ENCODE peak calls at places on chromosomes 11 and 22, in five cellular contexts. O, N, J, H and D are unnamed samples.

GRCh38 chr11:72014761-72015320 is 16.1 kb downstream of the IL18BP start:
- DNase-seq in J (no peak), H (no peak), N (no peak), O (no peak), D (no peak)

GRCh38 chr11:118142081-118142480 is 10.5 kb downstream of the SCN4B start:
- DNase-seq in O (no peak), H (no peak), J (no peak), N (no peak), D (no peak)

GRCh38 chr22:39724390-39724789 is 153.8 kb downstream of the CACNA1I start:
- DNase-seq in J (peak), N (no peak), H (peak), O (no peak), D (no peak)

GRCh38 chr11:113384551-113384950 is 3.0 kb upstream of the ANKK1 start:
- DNase-seq in H (no peak), O (no peak), N (no peak), J (no peak), D (no peak)

GRCh38 chr11:131534611-131535010 is 164.2 kb downstream of the NTM start:
- DNase-seq in N (no peak), H (no peak), O (no peak), J (no peak), D (no peak)

GRCh38 chr22:36022162-36022561 is 6.5 kb downstream of the RBFOX2 start:
- DNase-seq in J (no peak), O (no peak), H (no peak), N (no peak), D (no peak)

GRCh38 chr22:27975381-27976013 is 56.4 kb upstream of the PITPNB start:
- DNase-seq in H (no peak), N (no peak), O (no peak), J (no peak), D (no peak)

GRCh38 chr22:48432721-48433518 is 1394.8 kb downstream of the BRD1 start:
- DNase-seq in N (no peak), J (no peak), O (no peak), H (no peak), D (no peak)

GRCh38 chr11:47991266-47991830 is 11.0 kb downstream of the PTPRJ start:
- DNase-seq in O (no peak), H (no peak), N (peak), J (no peak), D (no peak)

GRCh38 chr22:25054943-25055511 is 102.5 kb downstream of the KIAA1671 start:
- DNase-seq in O (peak), N (no peak), H (no peak), J (no peak), D (no peak)

GRCh38 chr11:119405986-119406385 is 17.0 kb downstream of the THY1 start:
- DNase-seq in H (no peak), J (no peak), O (no peak), N (no peak), D (no peak)

GRCh38 chr11:86888164-86888977 is 66.8 kb downstream of the FZD4 start:
- DNase-seq in O (no peak), H (no peak), J (no peak), N (no peak), D (no peak)

GRCh38 chr22:38674888-38675287 is 6.9 kb upstream of the TOMM22 start:
- DNase-seq in O (no peak), J (no peak), H (no peak), N (no peak), D (no peak)

DNA sequence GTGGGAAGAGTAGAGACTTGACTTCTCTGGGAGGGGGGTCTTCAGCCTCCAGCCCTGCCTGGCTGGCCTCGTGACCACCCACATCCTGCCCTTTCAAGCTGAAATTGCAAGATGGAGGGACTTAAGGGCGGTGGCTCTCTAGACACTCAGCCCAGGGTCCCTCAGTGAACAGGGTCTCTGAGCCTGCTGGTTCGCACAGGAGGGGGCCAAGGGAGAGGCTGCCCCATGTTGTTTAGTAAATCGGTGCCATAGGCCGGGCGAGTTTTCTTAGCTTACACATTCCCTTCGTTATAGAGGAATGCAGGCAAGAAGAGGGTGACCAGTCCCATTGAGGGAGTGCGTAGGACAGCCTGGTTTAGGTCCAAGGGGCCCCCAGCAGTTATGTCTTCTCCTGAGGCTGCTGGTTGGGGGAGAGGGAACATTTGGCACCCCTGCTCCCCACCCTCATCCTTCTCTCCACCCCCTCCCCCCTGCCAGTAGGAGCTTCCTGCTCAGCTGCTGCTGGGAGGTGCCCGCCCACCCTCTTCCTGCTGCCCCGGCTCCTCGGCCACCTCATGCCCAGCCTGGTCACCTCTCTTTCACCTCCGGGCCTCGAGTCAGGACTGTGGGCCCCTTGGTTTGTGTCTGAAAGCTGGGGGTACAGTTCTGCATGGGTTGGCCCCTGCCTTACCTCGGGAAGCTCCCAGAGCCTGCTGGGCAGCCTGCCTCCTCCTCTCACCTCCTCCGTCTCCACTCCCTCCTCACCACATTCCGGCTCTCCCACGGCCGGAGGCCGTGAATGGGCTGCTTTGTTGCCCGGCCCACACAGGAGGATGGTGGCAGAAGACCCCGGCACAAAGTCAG is 3.9 kb downstream of the FRMD8 start:
- DNase-seq in H (no peak), J (no peak), O (no peak), N (no peak), D (no peak)
- TF ChIP-seq POLR2A in H (no peak), J (no peak), O (no peak), N (no peak), D (no peak)

GRCh38 chr11:73113426-73113825 is 28.7 kb downstream of the FCHSD2 start:
- DNase-seq in J (no peak), N (no peak), H (no peak), O (no peak), D (no peak)

GRCh38 chr11:73114835-73115220 is 27.3 kb downstream of the FCHSD2 start:
- DNase-seq in N (no peak), O (no peak), H (no peak), J (no peak), D (no peak)

GRCh38 chr11:73114110-73114834 is 27.8 kb downstream of the FCHSD2 start:
- DNase-seq in J (no peak), O (no peak), N (no peak), H (no peak), D (no peak)
- TF ChIP-seq POLR2A in J (no peak), O (no peak), N (no peak), H (no peak), D (no peak)

GRCh38 chr11:64224151-64224890 is 1.7 kb downstream of the TRPT1 start:
- DNase-seq in N (no peak), O (no peak), H (no peak), J (no peak), D (peak)
- TF ChIP-seq POLR2A in N (no peak), O (no peak), H (peak), J (peak), D (no peak)

GRCh38 chr11:22670803-22671202 is 4.4 kb downstream of the GAS2 start:
- DNase-seq in N (no peak), H (no peak), J (no peak), O (no peak), D (no peak)

GRCh38 chr11:22666320-22666699 is at the start of gene GAS2:
- DNase-seq in J (no peak), H (no peak), N (no peak), O (no peak), D (no peak)

GRCh38 chr11:22668005-22668796 is 1.8 kb downstream of the GAS2 start:
- DNase-seq in J (no peak), O (no peak), H (no peak), N (no peak), D (no peak)

GRCh38 chr11:22669368-22669767 is 3.0 kb downstream of the GAS2 start:
- DNase-seq in O (no peak), H (no peak), J (no peak), N (no peak), D (no peak)

GRCh38 chr11:22666700-22667439 is 459 bp downstream of the GAS2 start:
- DNase-seq in O (no peak), N (peak), H (no peak), J (peak), D (no peak)
- TF ChIP-seq POLR2A in O (no peak), N (no peak), H (no peak), J (no peak), D (no peak)

GRCh38 chr22:23750744-23751440 is at the start of gene ZNF70:
- DNase-seq in O (peak), J (peak), H (peak), N (peak), D (peak)
- TF ChIP-seq POLR2A in O (peak), J (no peak), H (peak), N (peak), D (no peak)

DNA sequence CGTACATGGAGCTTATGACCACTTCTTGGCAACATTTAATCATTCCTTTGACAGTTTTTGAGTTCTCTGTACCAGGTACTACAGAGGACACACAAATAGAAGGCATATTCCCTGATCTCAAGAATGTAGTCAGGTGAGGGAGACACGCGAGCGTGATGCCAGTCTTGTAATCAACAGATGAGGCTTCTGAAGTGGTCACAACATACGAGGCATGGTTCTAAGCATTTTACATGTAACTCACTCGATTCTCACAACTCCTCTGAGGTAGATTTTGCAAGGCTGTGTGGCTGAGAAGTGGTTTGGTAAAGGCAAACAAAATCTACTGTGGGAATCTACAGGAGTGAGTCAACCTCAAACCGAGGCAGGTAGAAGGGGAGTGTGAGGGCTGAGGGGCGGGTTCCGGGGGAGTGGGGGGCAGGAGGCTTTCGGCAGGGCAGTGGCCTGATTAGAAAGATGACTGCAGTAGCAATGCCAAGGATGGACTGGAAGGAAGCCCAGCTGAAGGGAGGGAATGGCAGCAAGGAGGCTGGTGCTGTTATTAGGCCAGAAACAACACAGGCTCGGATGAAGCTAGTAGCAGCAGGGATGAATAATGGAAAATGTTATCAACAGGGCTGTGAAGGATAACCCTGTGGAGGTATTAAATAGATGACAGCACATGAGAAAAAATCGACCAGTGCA is 63.8 kb downstream of the ST14 start:
- DNase-seq in O (no peak), N (no peak), J (no peak), H (no peak), D (peak)
- TF ChIP-seq POLR2A in O (no peak), N (no peak), J (no peak), H (no peak), D (no peak)